ENCODE peak calls at places on chromosomes 3 and 15, in seven cellular contexts. K, Y, W, L, I, F and Z are unnamed samples. For H3K27me3, the result is how much of the 10 kb centered on the place peaks cover.

GRCh38 chr15:85854345-85855097 is 59.8 kb upstream of the KLHL25 start:
- DNase-seq in L (peak), Y (no peak), W (peak), F (no peak), I (no peak), K (peak), Z (peak)

GRCh38 chr15:41967506-41968206 is 4.7 kb downstream of the EHD4 start:
- DNase-seq in K (peak), Y (peak), F (no peak), W (no peak), L (peak), I (no peak), Z (no peak)

GRCh38 chr15:29784413-29784812 is 37.9 kb downstream of the TJP1 start:
- DNase-seq in W (no peak), L (no peak), Y (no peak), K (no peak), I (no peak), F (no peak), Z (no peak)

GRCh38 chr3:120615863-120616599 is 19.9 kb downstream of the NDUFB4 start:
- DNase-seq in W (no peak), Y (no peak), I (no peak), L (peak), F (no peak), K (no peak), Z (no peak)

GRCh38 chr3:8069981-8070380 is 431.6 kb upstream of the LMCD1 start:
- DNase-seq in Y (no peak), F (no peak), I (no peak), W (no peak), L (peak), K (no peak), Z (no peak)

GRCh38 chr3:122013448-122013925 is 8.6 kb downstream of the ILDR1 start:
- DNase-seq in L (no peak), Y (no peak), W (no peak), I (no peak), F (peak), K (no peak), Z (no peak)

GRCh38 chr3:66227917-66228316 is 7.1 kb downstream of the SLC25A26 start:
- DNase-seq in W (no peak), K (no peak), L (no peak), F (no peak), Y (no peak), I (no peak), Z (no peak)

GRCh38 chr3:192055946-192056345 is 595.0 kb downstream of the PYDC2 start:
- DNase-seq in K (no peak), W (no peak), L (no peak), F (no peak), I (no peak), Y (no peak), Z (no peak)

GRCh38 chr15:92634046-92634445 is 21.5 kb downstream of the FAM174B start:
- DNase-seq in W (no peak), L (no peak), Y (no peak), F (no peak), K (peak), I (no peak), Z (no peak)

GRCh38 chr3:153052096-153052460 is 109.9 kb upstream of the RAP2B start:
- DNase-seq in L (peak), W (no peak), I (no peak), Y (no peak), F (no peak), K (no peak), Z (no peak)

GRCh38 chr3:82087958-82088357 is 326.5 kb upstream of the GBE1 start:
- DNase-seq in K (no peak), L (peak), I (no peak), W (no peak), Y (no peak), F (no peak), Z (no peak)

GRCh38 chr3:76096036-76096435 is 310.7 kb upstream of the ZNF717 start:
- DNase-seq in Y (no peak), I (no peak), W (no peak), F (no peak), L (no peak), K (no peak), Z (no peak)

GRCh38 chr3:54906763-54907162 is 21.1 kb downstream of the LRTM1 start:
- DNase-seq in F (no peak), I (no peak), W (no peak), K (no peak), L (no peak), Y (no peak), Z (no peak)

GRCh38 chr3:54909236-54909635 is 18.6 kb downstream of the LRTM1 start:
- DNase-seq in I (no peak), F (no peak), L (no peak), W (no peak), K (no peak), Y (no peak), Z (no peak)

GRCh38 chr3:54905230-54905888 is 22.5 kb downstream of the LRTM1 start:
- DNase-seq in I (no peak), K (no peak), Y (no peak), L (peak), F (no peak), W (no peak), Z (no peak)

GRCh38 chr3:54902286-54902685 is 25.6 kb downstream of the LRTM1 start:
- DNase-seq in I (no peak), W (no peak), L (no peak), F (no peak), K (no peak), Y (no peak), Z (no peak)

GRCh38 chr3:54905936-54906335 is 21.9 kb downstream of the LRTM1 start:
- DNase-seq in Y (no peak), L (no peak), K (no peak), F (no peak), W (no peak), I (no peak), Z (no peak)
- H3K4me3 ChIP-seq in Y (no peak), L (no peak), K (no peak), F (no peak), W (no peak), I (no peak), Z (no peak)

GRCh38 chr15:60923925-60924324 is 305.2 kb downstream of the RORA start:
- DNase-seq in K (no peak), I (no peak), Y (no peak), L (no peak), F (no peak), W (no peak), Z (no peak)

GRCh38 chr15:60928987-60929386 is 300.1 kb downstream of the RORA start:
- DNase-seq in L (no peak), W (no peak), F (no peak), I (no peak), K (no peak), Y (no peak), Z (no peak)

GRCh38 chr15:60922736-60923135 is 306.4 kb downstream of the RORA start:
- DNase-seq in F (no peak), I (no peak), L (no peak), K (no peak), Y (no peak), W (no peak), Z (no peak)

GRCh38 chr15:60932051-60932915 is 296.8 kb downstream of the RORA start:
- DNase-seq in I (peak), W (peak), F (no peak), L (peak), Y (no peak), K (no peak), Z (no peak)

DNA sequence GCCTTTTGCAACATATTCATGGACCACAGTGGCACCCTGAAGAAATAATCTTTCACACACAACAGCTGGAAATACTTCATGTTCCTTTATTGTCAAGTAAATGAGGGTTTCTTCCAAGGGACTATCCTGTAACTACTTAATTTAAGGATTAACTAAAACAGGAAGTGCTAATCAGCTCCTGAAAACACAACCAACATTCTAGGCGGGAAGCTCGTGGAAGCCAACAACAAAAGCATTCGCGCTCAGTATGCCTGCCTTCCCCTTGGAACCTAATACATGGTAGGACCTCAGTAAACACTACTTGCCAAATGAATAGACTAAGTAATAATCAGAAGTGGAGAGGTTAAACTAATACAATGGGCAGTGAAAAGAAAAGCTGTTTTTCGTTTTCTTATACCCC is 300.9 kb downstream of the RORA start:
- DNase-seq in I (no peak), W (no peak), L (no peak), K (no peak), Y (no peak), F (no peak), Z (no peak)
- H3K27me3 ChIP-seq in I (under half), W (under half), L (under half), K (under half), Y (under half), F (under half), Z (under half)

GRCh38 chr3:15795563-15796308 is 2.0 kb downstream of the ANKRD28 start:
- DNase-seq in L (peak), F (no peak), I (no peak), K (no peak), Y (no peak), W (no peak), Z (no peak)

GRCh38 chr3:15796331-15796730 is 1.4 kb downstream of the ANKRD28 start:
- DNase-seq in L (no peak), I (no peak), W (no peak), K (no peak), Y (no peak), F (no peak), Z (no peak)

GRCh38 chr3:15796771-15797599 is 794 bp downstream of the ANKRD28 start:
- DNase-seq in W (no peak), L (peak), F (no peak), K (no peak), I (no peak), Y (no peak), Z (no peak)

GRCh38 chr3:15794842-15795562 is 2.8 kb downstream of the ANKRD28 start:
- DNase-seq in I (no peak), K (no peak), Y (no peak), F (no peak), W (no peak), L (peak), Z (no peak)

DNA sequence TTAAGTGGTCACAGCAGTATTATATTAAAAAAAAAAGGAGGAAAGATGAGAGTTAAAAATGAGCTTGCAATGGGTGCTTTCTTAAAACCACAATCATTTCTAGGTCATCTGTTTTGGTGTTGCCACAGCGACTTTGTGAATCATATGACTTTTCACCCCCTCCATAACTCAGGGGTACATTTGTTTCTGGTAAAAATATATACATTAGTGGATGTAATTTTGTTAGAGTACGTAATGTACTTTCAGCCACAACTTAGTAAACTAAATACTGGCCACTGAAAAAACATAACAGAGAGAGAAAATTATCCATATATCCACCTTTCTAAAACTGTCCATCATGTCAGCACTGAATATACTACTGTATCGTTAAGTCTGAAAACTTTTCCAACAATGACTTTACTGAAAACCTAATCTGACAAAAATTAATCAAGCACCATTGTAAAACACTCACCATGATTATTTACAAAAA is 3.4 kb downstream of the ANKRD28 start:
- DNase-seq in Y (peak), W (no peak), K (no peak), F (no peak), I (no peak), L (peak), Z (no peak)
- H3K4me3 ChIP-seq in Y (peak), W (no peak), K (no peak), F (no peak), I (no peak), L (no peak), Z (no peak)

GRCh38 chr3:161372321-161373260 is 1.3 kb upstream of the SPTSSB start:
- DNase-seq in I (no peak), F (no peak), L (peak), Y (peak), K (no peak), W (no peak), Z (peak)
- H3K27me3 ChIP-seq in I (under half), F (under half), L (half or more), Y (under half), K (under half), W (under half), Z (under half)

GRCh38 chr3:108090066-108090700 is 648 bp downstream of the CD47 start:
- DNase-seq in L (peak), W (peak), I (peak), F (peak), K (peak), Y (peak), Z (peak)

GRCh38 chr3:108088697-108089096 is 2.1 kb downstream of the CD47 start:
- DNase-seq in I (no peak), W (peak), F (no peak), L (peak), K (no peak), Y (peak), Z (no peak)

GRCh38 chr3:108086653-108087052 is 4.2 kb downstream of the CD47 start:
- DNase-seq in F (no peak), W (no peak), K (no peak), L (no peak), I (no peak), Y (no peak), Z (no peak)

GRCh38 chr3:108089544-108089943 is 1.3 kb downstream of the CD47 start:
- DNase-seq in K (no peak), W (no peak), Y (no peak), I (no peak), L (peak), F (no peak), Z (no peak)

DNA sequence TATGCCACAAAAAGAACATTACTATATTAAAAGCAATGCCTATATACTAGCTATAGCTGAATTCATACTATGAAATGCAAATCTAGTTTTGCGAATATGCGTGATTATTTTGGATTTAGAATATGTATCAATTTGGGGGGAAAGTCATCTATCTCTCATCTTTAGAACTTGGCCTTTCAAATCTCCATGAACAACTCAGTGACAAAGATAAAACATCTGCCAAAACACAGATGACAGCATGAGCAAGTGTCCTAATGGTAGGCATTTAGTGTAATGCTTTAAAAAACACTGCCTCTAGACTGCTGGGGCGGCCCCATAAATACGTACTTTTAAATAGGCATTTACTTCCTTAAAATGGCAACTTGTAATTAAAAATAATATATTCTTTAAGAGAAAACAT is 2.7 kb downstream of the CD47 start:
- DNase-seq in K (no peak), Y (no peak), W (no peak), I (no peak), L (no peak), F (no peak), Z (no peak)
- H3K4me3 ChIP-seq in K (no peak), Y (peak), W (peak), I (peak), L (no peak), F (no peak), Z (no peak)

DNA sequence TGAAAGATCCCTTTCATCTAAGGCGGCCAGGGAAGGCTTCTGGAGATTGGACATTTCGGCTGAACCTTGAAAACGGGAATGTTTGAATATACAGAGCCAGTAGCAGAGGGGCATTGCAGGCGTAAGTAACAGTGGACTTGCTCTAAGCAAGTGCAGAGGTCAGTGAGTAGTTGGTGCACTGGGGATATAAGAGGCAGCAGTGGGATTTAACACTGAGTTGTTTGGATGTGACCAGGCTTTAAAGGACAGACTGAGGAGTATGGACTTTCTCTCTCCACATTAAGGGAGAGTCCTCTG is 1.3 kb downstream of the ARNT2 start:
- DNase-seq in F (no peak), K (no peak), I (no peak), W (no peak), L (no peak), Y (no peak), Z (no peak)
- H3K27me3 ChIP-seq in F (under half), K (under half), I (under half), W (under half), L (half or more), Y (under half), Z (under half)

GRCh38 chr3:132723551-132723950 is 1.3 kb upstream of the NPHP3 start:
- DNase-seq in L (no peak), I (no peak), F (no peak), K (no peak), Y (no peak), W (no peak), Z (no peak)
- H3K4me3 ChIP-seq in L (peak), I (no peak), F (peak), K (no peak), Y (no peak), W (peak), Z (no peak)

GRCh38 chr3:59425371-59425770 is 375.5 kb upstream of the CFAP20DC start:
- DNase-seq in Y (no peak), L (peak), F (no peak), K (no peak), W (no peak), I (no peak), Z (no peak)

GRCh38 chr3:59423707-59424106 is 373.9 kb upstream of the CFAP20DC start:
- DNase-seq in F (no peak), L (no peak), W (no peak), Y (no peak), K (no peak), I (no peak), Z (no peak)

GRCh38 chr3:59422312-59422711 is 372.5 kb upstream of the CFAP20DC start:
- DNase-seq in F (no peak), L (no peak), Y (no peak), W (no peak), K (no peak), I (no peak), Z (no peak)

GRCh38 chr3:59425942-59426341 is 376.1 kb upstream of the CFAP20DC start:
- DNase-seq in L (no peak), Y (no peak), W (peak), I (no peak), K (no peak), F (no peak), Z (no peak)

GRCh38 chr3:59424268-59425010 is 374.6 kb upstream of the CFAP20DC start:
- DNase-seq in Y (no peak), W (peak), K (no peak), L (peak), I (no peak), F (no peak), Z (no peak)
- H3K27me3 ChIP-seq in Y (under half), W (under half), K (under half), L (under half), I (under half), F (under half), Z (under half)